ENCODE peak calls at places on chromosomes 16 and 17, in five cellular contexts. C is activated CD8-positive, alpha-beta T cell treated with anti-CD3 and anti-CD28 coated beads, Interleukin-2, amount 10 ng/mL, durations not matched to agents 7 days and 5 days; N is NCI-H1417; V is NK-92 treated with Interleukin-12 subunit alpha and Interleukin-12 subunit beta, amount 100 ng/mL, for 24 hours; G is AG09319. R is an unnamed sample.

GRCh38 chr17:10758062-10758461 is 28.2 kb upstream of the TMEM220 start:
- DNase-seq in C (no peak), N (no peak), V (no peak), G (no peak), R (no peak)

GRCh38 chr17:29620271-29620670 is 2.4 kb downstream of the CORO6 start:
- DNase-seq in C (no peak), N (no peak), V (no peak), G (no peak), R (no peak)

GRCh38 chr16:89905511-89906140 is 13.0 kb upstream of the MC1R start:
- DNase-seq in C (no peak), N (no peak), V (no peak), G (no peak), R (no peak)

GRCh38 chr16:57384248-57385070 is 12.2 kb downstream of the CX3CL1 start:
- DNase-seq in C (no peak), N (no peak), V (no peak), G (no peak), R (no peak)

GRCh38 chr17:54992797-54993639 is 24.5 kb downstream of the STXBP4 start:
- DNase-seq in C (no peak), N (peak; percentile 77), V (no peak), G (no peak), R (peak; percentile 1)

GRCh38 chr17:58452738-58453137 is 35.4 kb upstream of the RNF43 start:
- DNase-seq in C (no peak), N (no peak), V (no peak), G (no peak), R (no peak)

GRCh38 chr17:63701477-63702222 is 1.7 kb upstream of the LIMD2 start:
- DNase-seq in C (peak; percentile 89), N (peak; percentile 12), V (peak; percentile 82), G (no peak), R (no peak)

GRCh38 chr17:869567-870530 is 87.7 kb downstream of the MRM3 start:
- DNase-seq in C (no peak), N (no peak), V (no peak), G (no peak), R (no peak)

GRCh38 chr16:75702247-75702646 is 986 bp upstream of the DUXB start:
- DNase-seq in C (no peak), N (no peak), V (no peak), G (no peak), R (no peak)

GRCh38 chr17:59141860-59142259 is 13.1 kb downstream of the SKA2 start:
- DNase-seq in C (no peak), N (no peak), V (no peak), G (no peak), R (no peak)

GRCh38 chr16:57815987-57816745 is 13.9 kb upstream of the KIFC3 start:
- DNase-seq in C (peak; percentile 34), N (peak; percentile 78), V (no peak), G (no peak), R (no peak)

GRCh38 chr17:45103269-45103795 is 29.0 kb downstream of the PLCD3 start:
- DNase-seq in C (no peak), N (no peak), V (no peak), G (no peak), R (no peak)

GRCh38 chr16:1825864-1826690 is 548 bp downstream of the HAGH start:
- DNase-seq in C (peak; percentile 74), N (peak; percentile 76), V (no peak), G (no peak), R (no peak)

GRCh38 chr17:44219126-44219635 is 294 bp downstream of the UBTF start:
- DNase-seq in C (peak; percentile 77), N (peak; percentile 77), V (peak; percentile 68), G (no peak), R (no peak)

GRCh38 chr16:57590654-57591085 is 37.8 kb upstream of the ADGRG1 start:
- DNase-seq in C (no peak), N (no peak), V (no peak), G (no peak), R (no peak)

GRCh38 chr16:86244188-86244587 is 266.1 kb upstream of the FOXF1 start:
- DNase-seq in C (no peak), N (no peak), V (no peak), G (no peak), R (no peak)

GRCh38 chr16:84881702-84882521 is 62.1 kb downstream of the CRISPLD2 start:
- DNase-seq in C (no peak), N (no peak), V (no peak), G (peak; percentile 88), R (no peak)

GRCh38 chr17:82097187-82097918 is 683 bp downstream of the FASN start:
- DNase-seq in C (peak; percentile 45), N (peak; percentile 60), V (peak; percentile 60), G (no peak), R (no peak)

GRCh38 chr17:40122944-40123810 is 1.4 kb downstream of the MSL1 start:
- DNase-seq in C (peak; percentile 68), N (peak; percentile 77), V (peak; percentile 45), G (no peak), R (no peak)

GRCh38 chr16:86621966-86622365 is 43.6 kb downstream of the FOXL1 start:
- DNase-seq in C (no peak), N (no peak), V (no peak), G (no peak), R (no peak)

GRCh38 chr17:66964083-66964771 is at the start of gene CACNG4:
- DNase-seq in C (no peak), N (peak; percentile 70), V (no peak), G (no peak), R (no peak)

GRCh38 chr16:27253526-27253930 is 15.0 kb downstream of the NSMCE1 start:
- DNase-seq in C (peak; percentile 24), N (no peak), V (no peak), G (peak; percentile 35), R (no peak)

GRCh38 chr17:8900626-8901585 is 33.4 kb upstream of the PIK3R6 start:
- DNase-seq in C (peak; percentile 63), N (no peak), V (no peak), G (no peak), R (no peak)

GRCh38 chr16:10668322-10669045 is 26.2 kb downstream of the TEKT5 start:
- DNase-seq in C (no peak), N (no peak), V (no peak), G (no peak), R (no peak)

GRCh38 chr16:410516-411178 is 9.0 kb downstream of the DECR2 start:
- DNase-seq in C (no peak), N (no peak), V (no peak), G (no peak), R (no peak)

R was measured in cerebellar nuclear complex.